ENCODE peak calls at places on chromosomes 3 and 15, in nine cellular contexts. Y, I, A, G, X, C, K, P and H are unnamed samples.

GRCh38 chr3:54653456-54654195 is 274.2 kb downstream of the LRTM1 start:
- DNase-seq in C (no peak), G (no peak), I (no peak), A (no peak), K (no peak), X (no peak), Y (no peak), P (no peak), H (no peak)

GRCh38 chr3:14467723-14468620 is 65.6 kb downstream of the SLC6A6 start:
- DNase-seq in P (no peak), I (no peak), G (no peak), K (peak), C (peak), Y (peak), X (no peak), A (no peak), H (no peak)

GRCh38 chr15:43281926-43282602 is 15.3 kb upstream of the TGM5 start:
- DNase-seq in P (no peak), G (no peak), X (no peak), K (no peak), I (no peak), Y (no peak), A (peak), C (no peak), H (no peak)

GRCh38 chr15:85865070-85865684 is 70.5 kb upstream of the KLHL25 start:
- DNase-seq in A (no peak), I (peak), C (peak), G (peak), Y (peak), K (peak), P (no peak), X (no peak), H (peak)

GRCh38 chr15:76972420-76973361 is 22.2 kb upstream of the PSTPIP1 start:
- DNase-seq in I (no peak), X (no peak), A (no peak), G (peak), K (peak), C (no peak), Y (no peak), P (no peak), H (no peak)

GRCh38 chr3:184911570-184911969 is 99.6 kb downstream of the VPS8 start:
- DNase-seq in G (no peak), K (no peak), A (no peak), X (no peak), I (no peak), P (no peak), C (peak), Y (no peak), H (no peak)

GRCh38 chr15:70533931-70534742 is 229.2 kb downstream of the UACA start:
- DNase-seq in A (no peak), G (no peak), K (no peak), C (no peak), X (no peak), P (no peak), I (no peak), Y (no peak), H (no peak)

GRCh38 chr3:14640157-14640562 is 11.4 kb upstream of the CCDC174 start:
- DNase-seq in K (no peak), P (no peak), I (no peak), C (no peak), Y (no peak), G (no peak), X (no peak), A (no peak), H (peak)

GRCh38 chr3:127123533-127123932 is 69.4 kb upstream of the PRR23E start:
- DNase-seq in K (no peak), Y (no peak), C (no peak), P (no peak), G (no peak), X (no peak), I (no peak), A (no peak), H (no peak)

GRCh38 chr3:151770941-151771340 is 37.2 kb downstream of the AADACL2 start:
- DNase-seq in P (peak), K (peak), A (no peak), G (peak), C (no peak), Y (no peak), I (no peak), X (peak), H (no peak)

GRCh38 chr3:34152641-34153040 is 354.2 kb downstream of the PDCD6IP start:
- DNase-seq in G (no peak), I (no peak), C (no peak), A (no peak), P (no peak), X (no peak), Y (no peak), K (no peak), H (no peak)

GRCh38 chr3:100333970-100334339 is 602 bp upstream of the NIT2 start:
- DNase-seq in G (no peak), Y (no peak), P (no peak), K (no peak), A (no peak), X (no peak), C (no peak), I (no peak), H (no peak)

GRCh38 chr15:59835801-59836200 is 146.7 kb upstream of the BNIP2 start:
- DNase-seq in G (no peak), A (no peak), Y (no peak), I (no peak), P (no peak), C (no peak), X (no peak), K (no peak), H (no peak)

GRCh38 chr15:73575636-73576247 is 57.4 kb downstream of the NPTN start:
- DNase-seq in K (no peak), P (peak), C (no peak), G (peak), A (no peak), X (peak), Y (peak), I (no peak), H (no peak)

GRCh38 chr3:73727117-73727802 is 102.5 kb upstream of the PDZRN3 start:
- DNase-seq in G (no peak), P (no peak), K (no peak), A (no peak), Y (no peak), X (no peak), C (peak), I (no peak), H (no peak)

GRCh38 chr3:61938878-61939549 is 377.6 kb downstream of the PTPRG start:
- DNase-seq in X (no peak), C (no peak), A (no peak), P (no peak), G (no peak), K (no peak), Y (no peak), I (no peak), H (no peak)

GRCh38 chr3:24493951-24494615 is 567 bp downstream of the THRB start:
- DNase-seq in X (peak), G (peak), K (peak), P (peak), Y (peak), C (peak), A (peak), I (no peak), H (peak)

GRCh38 chr3:176584413-176585176 is 612.7 kb downstream of the TBL1XR1 start:
- DNase-seq in G (no peak), P (no peak), K (no peak), C (no peak), A (no peak), X (no peak), I (no peak), Y (no peak), H (no peak)

GRCh38 chr3:143707848-143708247 is 140.4 kb downstream of the SLC9A9 start:
- DNase-seq in K (no peak), X (no peak), I (no peak), A (no peak), Y (no peak), G (no peak), C (no peak), P (no peak), H (no peak)

GRCh38 chr3:45955706-45956105 is 12.4 kb downstream of the CXCR6 start:
- DNase-seq in I (no peak), G (no peak), C (no peak), Y (no peak), X (no peak), A (no peak), K (no peak), P (no peak), H (no peak)

GRCh38 chr3:117887031-117887430 is 1147.6 kb downstream of the IGSF11 start:
- DNase-seq in C (no peak), I (no peak), P (no peak), K (no peak), Y (no peak), A (no peak), X (no peak), G (no peak), H (no peak)

GRCh38 chr3:108222813-108223307 is 636 bp upstream of the IFT57 start:
- DNase-seq in C (no peak), P (no peak), Y (no peak), A (no peak), X (no peak), I (no peak), G (no peak), K (no peak), H (no peak)

GRCh38 chr15:43483306-43484128 is 9.4 kb downstream of the TP53BP1 start:
- DNase-seq in K (no peak), I (no peak), C (no peak), X (no peak), G (no peak), P (no peak), A (no peak), Y (no peak), H (no peak)

GRCh38 chr3:49401758-49402157 is 10.0 kb downstream of the RHOA start:
- DNase-seq in C (no peak), A (no peak), I (no peak), Y (no peak), X (no peak), P (peak), G (no peak), K (no peak), H (no peak)

GRCh38 chr3:98553751-98554150 is 22.0 kb downstream of the GPR15 start:
- DNase-seq in Y (no peak), C (no peak), P (no peak), K (no peak), A (no peak), G (no peak), I (no peak), X (no peak), H (no peak)

GRCh38 chr15:69634860-69635259 is 182.2 kb downstream of the RPLP1 start:
- DNase-seq in P (no peak), Y (no peak), C (no peak), K (no peak), G (no peak), A (no peak), X (no peak), I (no peak), H (no peak)

GRCh38 chr15:63677778-63678177 is 80.6 kb downstream of the FBXL22 start:
- DNase-seq in C (no peak), I (no peak), Y (peak), X (peak), G (peak), P (peak), A (peak), K (peak), H (no peak)

DNA sequence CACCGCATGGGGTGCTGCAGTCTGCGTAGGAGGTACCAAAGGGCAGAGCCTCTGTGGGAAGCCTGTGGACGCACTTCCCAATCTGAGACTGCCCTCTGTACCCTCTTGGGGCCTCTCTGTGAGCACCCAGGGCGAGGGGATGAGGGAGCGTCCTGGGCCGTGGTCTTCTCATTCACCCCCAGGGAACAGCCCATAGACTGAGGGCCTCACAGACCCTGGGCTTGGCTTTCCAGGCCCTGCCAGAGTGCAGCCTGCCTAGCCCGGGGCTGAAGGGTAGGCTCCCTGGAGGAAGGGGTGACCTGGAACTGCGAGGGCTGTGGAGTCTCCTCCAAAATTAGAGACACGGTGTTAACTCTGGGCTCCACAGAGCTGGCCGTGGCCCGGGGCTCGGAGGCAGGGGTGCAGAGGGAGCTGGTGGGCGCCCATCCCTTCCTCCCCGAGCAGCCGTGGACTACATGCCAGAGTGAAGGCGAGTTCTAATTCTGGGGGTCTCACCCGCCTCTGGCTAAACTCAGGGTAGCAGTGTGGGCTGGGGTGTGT is 468 bp upstream of the SPTBN5 start:
- DNase-seq in C (no peak), K (no peak), G (no peak), P (no peak), Y (no peak), X (no peak), A (no peak), I (no peak), H (no peak)
- H3K27ac ChIP-seq in C (no peak), K (peak), G (peak), P (peak), Y (no peak), X (peak), A (peak), I (peak), H (no peak)

DNA sequence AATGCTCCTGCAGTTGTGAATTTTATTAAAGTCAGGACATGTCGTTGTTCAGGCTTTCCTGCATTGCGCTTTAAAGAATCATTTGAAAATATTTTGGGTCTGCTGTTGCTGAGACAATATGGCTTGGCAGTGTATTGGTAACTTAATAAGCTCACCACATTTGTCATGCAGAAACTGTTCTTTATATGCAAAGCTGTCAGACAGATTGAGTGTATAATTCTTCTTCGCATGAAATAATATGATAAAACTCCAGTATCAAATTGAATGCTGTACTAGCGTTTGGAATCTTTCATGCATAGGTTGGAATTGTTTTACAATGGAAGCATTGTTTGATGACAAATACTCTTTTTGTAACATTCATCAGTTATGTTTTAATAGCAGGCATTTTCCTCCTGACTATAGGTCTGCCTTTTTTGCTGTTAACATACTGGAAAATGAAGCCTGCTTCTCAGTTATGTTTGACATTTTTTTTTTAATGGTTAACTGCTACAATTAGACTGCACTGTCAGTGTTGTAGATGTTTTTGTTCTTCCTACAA is 53.9 kb downstream of the RBMS3 start:
- DNase-seq in P (no peak), G (no peak), Y (no peak), C (no peak), X (no peak), A (no peak), I (no peak), K (no peak), H (no peak)
- H3K27ac ChIP-seq in P (peak), G (peak), Y (no peak), C (no peak), X (peak), A (peak), I (no peak), K (peak), H (no peak)

GRCh38 chr3:11634081-11634635 is 9.6 kb downstream of the VGLL4 start:
- DNase-seq in I (no peak), X (peak), P (no peak), C (no peak), Y (no peak), A (no peak), G (peak), K (no peak), H (no peak)
- H3K27ac ChIP-seq in I (peak), X (peak), P (peak), C (no peak), Y (peak), A (peak), G (peak), K (peak), H (no peak)

DNA sequence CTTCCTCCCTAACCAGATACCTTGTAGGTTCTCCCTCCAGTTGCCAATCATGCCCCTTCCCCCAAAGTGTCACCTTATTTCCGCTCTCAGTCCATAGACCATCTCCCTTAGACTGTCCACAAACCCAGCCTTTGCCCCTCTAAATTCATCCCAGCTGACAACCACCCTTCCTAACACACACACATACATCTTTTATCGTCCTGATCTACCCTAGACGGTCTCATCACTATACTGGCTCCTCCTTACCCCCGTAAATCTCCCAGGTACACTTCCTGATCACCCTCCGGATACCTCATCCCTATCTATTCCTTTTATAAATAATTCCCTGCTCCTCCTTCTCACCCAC is 828 bp downstream of the THOC7 start:
- DNase-seq in K (no peak), C (no peak), X (no peak), P (no peak), I (no peak), A (no peak), Y (no peak), G (no peak), H (no peak)
- H3K27ac ChIP-seq in K (peak), C (no peak), X (peak), P (peak), I (peak), A (peak), Y (peak), G (no peak), H (no peak)

GRCh38 chr3:21722301-21722700 is 28.7 kb downstream of the ZNF385D start:
- DNase-seq in I (no peak), C (no peak), K (no peak), X (no peak), G (no peak), A (no peak), Y (no peak), P (no peak), H (no peak)
- H3K27ac ChIP-seq in I (no peak), C (no peak), K (no peak), X (no peak), G (no peak), A (peak), Y (no peak), P (no peak), H (no peak)

DNA sequence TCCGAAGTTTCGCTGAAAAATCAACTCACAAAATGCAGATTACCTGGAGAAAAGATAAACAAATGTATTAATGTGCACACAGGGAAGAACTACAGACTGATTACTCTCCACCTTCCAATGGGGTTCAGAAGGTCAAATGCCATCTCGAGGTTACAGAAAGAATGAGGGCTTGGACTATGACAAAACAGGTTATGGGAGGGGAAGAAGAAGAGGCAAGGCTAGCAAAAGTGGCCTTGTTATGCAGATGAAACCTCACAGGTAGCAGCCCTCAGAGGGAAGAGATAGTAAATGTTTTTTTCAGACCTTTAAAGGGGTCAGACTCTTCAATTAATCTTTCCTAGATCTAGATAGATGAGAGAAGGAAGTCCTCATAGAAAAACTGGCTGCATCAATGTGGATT is 6.7 kb upstream of the CPB1 start:
- DNase-seq in C (peak), Y (no peak), K (no peak), A (no peak), I (no peak), G (no peak), P (no peak), X (no peak), H (no peak)
- H3K27ac ChIP-seq in C (no peak), Y (no peak), K (no peak), A (no peak), I (no peak), G (no peak), P (no peak), X (no peak), H (no peak)